ENCODE peak calls at places on chromosomes 12 and 14, in seven cellular contexts. One of them, this sample, is unnamed.

GRCh38 chr14:79298373-79298772 is 912.9 kb downstream of the DIO2 start:
- DNase-seq in tibial nerve: no peak
- DNase-seq in testis: no peak
- DNase-seq in suprapubic skin: no peak
- DNase-seq in K562: no peak
- DNase-seq in uterus: no peak
- DNase-seq in IMR-90: no peak
- DNase-seq in this sample: no peak

GRCh38 chr12:131105736-131106356 is 152.1 kb downstream of the ADGRD1 start:
- DNase-seq in K562: no peak
- DNase-seq in testis: no peak
- DNase-seq in tibial nerve: peak
- DNase-seq in suprapubic skin: peak
- DNase-seq in uterus: no peak
- DNase-seq in IMR-90: no peak
- DNase-seq in this sample: no peak

GRCh38 chr14:99282261-99283050 is 10.5 kb upstream of the BCL11B start:
- DNase-seq in tibial nerve: no peak
- DNase-seq in uterus: no peak
- DNase-seq in suprapubic skin: no peak
- DNase-seq in IMR-90: no peak
- DNase-seq in testis: no peak
- DNase-seq in K562: no peak
- DNase-seq in this sample: no peak

GRCh38 chr14:90870950-90871604 is 54.8 kb upstream of the TTC7B start:
- DNase-seq in IMR-90: peak
- DNase-seq in suprapubic skin: no peak
- DNase-seq in K562: no peak
- DNase-seq in tibial nerve: no peak
- DNase-seq in testis: no peak
- DNase-seq in uterus: no peak
- DNase-seq in this sample: no peak

GRCh38 chr12:3496964-3497363 is 6.0 kb downstream of the PRMT8 start:
- DNase-seq in uterus: no peak
- DNase-seq in testis: no peak
- DNase-seq in suprapubic skin: no peak
- DNase-seq in K562: no peak
- DNase-seq in IMR-90: no peak
- DNase-seq in tibial nerve: no peak
- DNase-seq in this sample: no peak

GRCh38 chr12:88958153-88958552 is 377.9 kb upstream of the KITLG start:
- DNase-seq in suprapubic skin: no peak
- DNase-seq in tibial nerve: no peak
- DNase-seq in testis: no peak
- DNase-seq in K562: no peak
- DNase-seq in uterus: no peak
- DNase-seq in IMR-90: no peak
- DNase-seq in this sample: no peak

GRCh38 chr14:64663174-64663573 is 41.0 kb upstream of the PLEKHG3 start:
- DNase-seq in K562: no peak
- DNase-seq in suprapubic skin: no peak
- DNase-seq in IMR-90: peak
- DNase-seq in testis: no peak
- DNase-seq in uterus: no peak
- DNase-seq in tibial nerve: no peak
- DNase-seq in this sample: peak

GRCh38 chr12:39372929-39373328 is 70.0 kb downstream of the KIF21A start:
- DNase-seq in IMR-90: no peak
- DNase-seq in testis: no peak
- DNase-seq in tibial nerve: no peak
- DNase-seq in suprapubic skin: no peak
- DNase-seq in K562: no peak
- DNase-seq in uterus: no peak
- DNase-seq in this sample: no peak

GRCh38 chr14:84343637-84344036 is 1186.3 kb upstream of the FLRT2 start:
- DNase-seq in tibial nerve: no peak
- DNase-seq in uterus: no peak
- DNase-seq in IMR-90: peak
- DNase-seq in suprapubic skin: no peak
- DNase-seq in testis: no peak
- DNase-seq in K562: no peak
- DNase-seq in this sample: no peak

GRCh38 chr12:28966049-28966778 is 182.9 kb upstream of the FAR2 start:
- DNase-seq in IMR-90: peak
- DNase-seq in uterus: peak
- DNase-seq in suprapubic skin: no peak
- DNase-seq in tibial nerve: no peak
- DNase-seq in testis: peak
- DNase-seq in K562: no peak
- DNase-seq in this sample: no peak

GRCh38 chr12:60059180-60059579 is 463.4 kb downstream of the SLC16A7 start:
- DNase-seq in testis: no peak
- DNase-seq in tibial nerve: no peak
- DNase-seq in suprapubic skin: no peak
- DNase-seq in uterus: no peak
- DNase-seq in K562: no peak
- DNase-seq in IMR-90: peak
- DNase-seq in this sample: no peak

GRCh38 chr12:29552994-29553748 is 55.7 kb upstream of the OVCH1 start:
- DNase-seq in K562: no peak
- DNase-seq in tibial nerve: no peak
- DNase-seq in suprapubic skin: no peak
- DNase-seq in uterus: no peak
- DNase-seq in testis: no peak
- DNase-seq in IMR-90: no peak
- DNase-seq in this sample: no peak

GRCh38 chr14:83071888-83072501 is 1538.3 kb upstream of the SEL1L start:
- DNase-seq in tibial nerve: no peak
- DNase-seq in testis: no peak
- DNase-seq in uterus: no peak
- DNase-seq in suprapubic skin: no peak
- DNase-seq in K562: no peak
- DNase-seq in IMR-90: peak
- DNase-seq in this sample: no peak

GRCh38 chr12:89357297-89357730 is 5.0 kb upstream of the DUSP6 start:
- DNase-seq in IMR-90: no peak
- DNase-seq in K562: no peak
- DNase-seq in tibial nerve: no peak
- DNase-seq in testis: no peak
- DNase-seq in uterus: no peak
- DNase-seq in suprapubic skin: no peak
- DNase-seq in this sample: no peak

GRCh38 chr12:130236421-130236820 is 74.2 kb downstream of the FZD10 start:
- DNase-seq in uterus: no peak
- DNase-seq in tibial nerve: no peak
- DNase-seq in suprapubic skin: no peak
- DNase-seq in IMR-90: no peak
- DNase-seq in K562: no peak
- DNase-seq in testis: no peak
- DNase-seq in this sample: no peak

GRCh38 chr12:52263761-52264434 is 10.5 kb upstream of the KRT86 start:
- DNase-seq in uterus: no peak
- DNase-seq in K562: no peak
- DNase-seq in suprapubic skin: no peak
- DNase-seq in tibial nerve: no peak
- DNase-seq in IMR-90: no peak
- DNase-seq in testis: no peak
- DNase-seq in this sample: no peak

GRCh38 chr12:334114-334513 is 55.0 kb downstream of the KDM5A start:
- DNase-seq in IMR-90: no peak
- DNase-seq in testis: no peak
- DNase-seq in suprapubic skin: no peak
- DNase-seq in tibial nerve: no peak
- DNase-seq in K562: no peak
- DNase-seq in uterus: no peak
- DNase-seq in this sample: no peak

GRCh38 chr14:104665663-104666522 is 23.5 kb upstream of the INF2 start:
- DNase-seq in tibial nerve: no peak
- DNase-seq in K562: no peak
- DNase-seq in IMR-90: no peak
- DNase-seq in suprapubic skin: no peak
- DNase-seq in testis: peak
- DNase-seq in uterus: no peak
- DNase-seq in this sample: peak

GRCh38 chr14:24329736-24330135 is 5.1 kb downstream of the ADCY4 start:
- DNase-seq in testis: peak
- DNase-seq in IMR-90: no peak
- DNase-seq in K562: no peak
- DNase-seq in suprapubic skin: no peak
- DNase-seq in uterus: no peak
- DNase-seq in tibial nerve: no peak
- DNase-seq in this sample: no peak

GRCh38 chr12:50696931-50697330 is 67.0 kb upstream of the ATF1 start:
- DNase-seq in K562: no peak
- DNase-seq in suprapubic skin: no peak
- DNase-seq in uterus: no peak
- DNase-seq in IMR-90: no peak
- DNase-seq in tibial nerve: no peak
- DNase-seq in testis: no peak
- DNase-seq in this sample: no peak

GRCh38 chr12:102756564-102756963 is 160.5 kb downstream of the PAH start:
- DNase-seq in uterus: peak
- DNase-seq in tibial nerve: no peak
- DNase-seq in IMR-90: no peak
- DNase-seq in suprapubic skin: no peak
- DNase-seq in testis: peak
- DNase-seq in K562: no peak
- DNase-seq in this sample: no peak

GRCh38 chr14:92613008-92613658 is 99.6 kb downstream of the RIN3 start:
- DNase-seq in tibial nerve: no peak
- DNase-seq in K562: peak
- DNase-seq in testis: peak
- DNase-seq in suprapubic skin: no peak
- DNase-seq in uterus: no peak
- DNase-seq in IMR-90: no peak
- DNase-seq in this sample: peak

GRCh38 chr12:107732365-107732764 is 28.6 kb downstream of the PRDM4 start:
- DNase-seq in tibial nerve: no peak
- DNase-seq in uterus: no peak
- DNase-seq in K562: no peak
- DNase-seq in suprapubic skin: no peak
- DNase-seq in testis: no peak
- DNase-seq in IMR-90: no peak
- DNase-seq in this sample: no peak
- TF ChIP-seq POLR2A in tibial nerve: no peak
- TF ChIP-seq POLR2A in uterus: no peak
- TF ChIP-seq POLR2A in K562: no peak
- TF ChIP-seq POLR2A in suprapubic skin: no peak
- TF ChIP-seq POLR2A in testis: no peak
- TF ChIP-seq POLR2A in IMR-90: no peak
- TF ChIP-seq POLR2A in this sample: no peak

GRCh38 chr12:133080051-133080618 is 588 bp upstream of the ZNF140 start:
- DNase-seq in IMR-90: peak
- DNase-seq in K562: peak
- DNase-seq in testis: peak
- DNase-seq in uterus: peak
- DNase-seq in suprapubic skin: peak
- DNase-seq in tibial nerve: peak
- DNase-seq in this sample: peak

GRCh38 chr12:133083345-133083744 is 2.6 kb downstream of the ZNF140 start:
- DNase-seq in uterus: no peak
- DNase-seq in IMR-90: no peak
- DNase-seq in K562: no peak
- DNase-seq in tibial nerve: no peak
- DNase-seq in suprapubic skin: no peak
- DNase-seq in testis: no peak
- DNase-seq in this sample: no peak

GRCh38 chr12:133081408-133081806 is 684 bp downstream of the ZNF140 start:
- DNase-seq in suprapubic skin: no peak
- DNase-seq in tibial nerve: no peak
- DNase-seq in IMR-90: no peak
- DNase-seq in testis: peak
- DNase-seq in uterus: peak
- DNase-seq in K562: no peak
- DNase-seq in this sample: no peak

GRCh38 chr12:133080619-133081407 is at the start of gene ZNF140:
- DNase-seq in IMR-90: peak
- DNase-seq in uterus: peak
- DNase-seq in testis: peak
- DNase-seq in tibial nerve: peak
- DNase-seq in suprapubic skin: peak
- DNase-seq in K562: peak
- DNase-seq in this sample: peak
- TF ChIP-seq POLR2A in IMR-90: peak
- TF ChIP-seq POLR2A in uterus: peak
- TF ChIP-seq POLR2A in testis: peak
- TF ChIP-seq POLR2A in tibial nerve: no peak
- TF ChIP-seq POLR2A in suprapubic skin: peak
- TF ChIP-seq POLR2A in K562: peak
- TF ChIP-seq POLR2A in this sample: peak

GRCh38 chr12:120468271-120468845 is 1.2 kb downstream of the SRSF9 start:
- DNase-seq in suprapubic skin: no peak
- DNase-seq in testis: peak
- DNase-seq in tibial nerve: no peak
- DNase-seq in K562: no peak
- DNase-seq in IMR-90: peak
- DNase-seq in uterus: peak
- DNase-seq in this sample: peak
- TF ChIP-seq POLR2A in suprapubic skin: no peak
- TF ChIP-seq POLR2A in testis: no peak
- TF ChIP-seq POLR2A in tibial nerve: no peak
- TF ChIP-seq POLR2A in K562: no peak
- TF ChIP-seq POLR2A in IMR-90: no peak
- TF ChIP-seq POLR2A in uterus: no peak
- TF ChIP-seq POLR2A in this sample: peak

GRCh38 chr14:52695481-52696091 is at the start of gene ERO1A:
- DNase-seq in K562: peak
- DNase-seq in uterus: peak
- DNase-seq in suprapubic skin: peak
- DNase-seq in tibial nerve: peak
- DNase-seq in testis: peak
- DNase-seq in IMR-90: peak
- DNase-seq in this sample: peak
- TF ChIP-seq POLR2A in K562: no peak
- TF ChIP-seq POLR2A in uterus: peak
- TF ChIP-seq POLR2A in suprapubic skin: peak
- TF ChIP-seq POLR2A in tibial nerve: peak
- TF ChIP-seq POLR2A in testis: no peak
- TF ChIP-seq POLR2A in IMR-90: peak
- TF ChIP-seq POLR2A in this sample: peak

DNA sequence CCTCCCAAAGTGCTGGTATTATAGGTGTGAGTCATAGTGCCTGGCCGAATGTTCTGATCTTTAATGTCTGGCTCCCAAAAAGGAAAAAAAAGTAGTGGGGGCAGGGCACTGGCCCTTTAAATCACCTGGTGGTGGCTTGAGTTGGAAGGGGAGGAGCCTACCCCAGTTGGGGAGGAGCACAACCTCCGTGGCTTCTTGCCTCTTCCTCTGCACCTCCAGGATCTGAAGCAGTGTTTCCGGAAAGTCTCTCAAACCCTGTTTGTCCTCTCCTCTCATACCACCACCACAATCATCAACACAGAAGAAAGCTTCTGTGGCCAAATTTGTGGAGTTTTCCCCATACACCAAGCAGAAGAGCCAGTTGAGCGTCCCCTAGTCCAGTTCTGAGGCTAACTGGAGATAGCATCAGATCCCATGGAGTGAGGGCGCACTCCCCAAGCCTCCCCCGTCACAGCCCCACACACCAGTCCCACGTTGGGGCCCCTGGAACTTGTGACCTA is 24.3 kb upstream of the RCOR1 start:
- DNase-seq in uterus: no peak
- DNase-seq in suprapubic skin: no peak
- DNase-seq in K562: peak
- DNase-seq in testis: no peak
- DNase-seq in IMR-90: no peak
- DNase-seq in tibial nerve: no peak
- DNase-seq in this sample: no peak
- TF ChIP-seq POLR2A in uterus: no peak
- TF ChIP-seq POLR2A in suprapubic skin: no peak
- TF ChIP-seq POLR2A in K562: peak
- TF ChIP-seq POLR2A in testis: no peak
- TF ChIP-seq POLR2A in IMR-90: no peak
- TF ChIP-seq POLR2A in tibial nerve: no peak
- TF ChIP-seq POLR2A in this sample: no peak